ENCODE peak calls at places on chromosomes 5 and 9, in six cellular contexts. T, P, G, O, N and S are unnamed samples.

GRCh38 chr5:103918668-103919367 is 356.2 kb upstream of the NUDT12 start:
- DNase-seq in T (no peak), P (peak), G (no peak), O (no peak), N (no peak), S (peak)

GRCh38 chr5:74497706-74498105 is 142.8 kb downstream of the ENC1 start:
- DNase-seq in T (no peak), P (no peak), G (no peak), O (no peak), N (no peak), S (no peak)

GRCh38 chr5:5767286-5767928 is 344.9 kb downstream of the ICE1 start:
- DNase-seq in T (no peak), P (no peak), G (no peak), O (no peak), N (peak), S (no peak)

GRCh38 chr9:93820667-93821306 is 134.4 kb downstream of the BARX1 start:
- DNase-seq in T (peak), P (no peak), G (no peak), O (no peak), N (no peak), S (no peak)

GRCh38 chr5:36181709-36182262 is 29.9 kb downstream of the SKP2 start:
- DNase-seq in T (no peak), P (no peak), G (no peak), O (no peak), N (no peak), S (no peak)

GRCh38 chr5:132487841-132488555 is 2.6 kb downstream of the IRF1 start:
- DNase-seq in T (no peak), P (no peak), G (no peak), O (no peak), N (no peak), S (no peak)

GRCh38 chr9:18632624-18633407 is 158.9 kb downstream of the ADAMTSL1 start:
- DNase-seq in T (no peak), P (peak), G (no peak), O (no peak), N (no peak), S (peak)

GRCh38 chr5:55694152-55694830 is 17.8 kb downstream of the SLC38A9 start:
- DNase-seq in T (no peak), P (no peak), G (peak), O (no peak), N (no peak), S (peak)

GRCh38 chr5:119378075-119378699 is 22.4 kb downstream of the TNFAIP8 start:
- DNase-seq in T (no peak), P (no peak), G (no peak), O (no peak), N (no peak), S (no peak)

GRCh38 chr5:34866989-34867471 is 28.1 kb downstream of the TTC23L start:
- DNase-seq in T (no peak), P (no peak), G (no peak), O (no peak), N (no peak), S (no peak)

GRCh38 chr9:87684627-87685204 is 41.2 kb upstream of the CTSL start:
- DNase-seq in T (peak), P (no peak), G (peak), O (no peak), N (no peak), S (no peak)

GRCh38 chr5:162068412-162068811 is 839 bp downstream of the GABRG2 start:
- DNase-seq in T (peak), P (no peak), G (no peak), O (no peak), N (no peak), S (peak)

GRCh38 chr9:128142596-128142995 is 6.7 kb upstream of the LCN2 start:
- DNase-seq in T (no peak), P (no peak), G (no peak), O (no peak), N (no peak), S (no peak)

GRCh38 chr5:65663804-65664521 is 39.1 kb downstream of the SHLD3 start:
- DNase-seq in T (no peak), P (no peak), G (peak), O (no peak), N (no peak), S (no peak)

GRCh38 chr5:62954578-62954977 is 376.0 kb downstream of the LRRC70 start:
- DNase-seq in T (no peak), P (no peak), G (no peak), O (no peak), N (no peak), S (no peak)

GRCh38 chr5:168292783-168293696 is 1.6 kb downstream of the WWC1 start:
- DNase-seq in T (peak), P (no peak), G (no peak), O (no peak), N (no peak), S (no peak)

GRCh38 chr5:100577506-100577905 is 42.3 kb downstream of the FAM174A start:
- DNase-seq in T (no peak), P (no peak), G (no peak), O (no peak), N (no peak), S (no peak)

GRCh38 chr9:114396558-114397218 is 8.9 kb upstream of the AKNA start:
- DNase-seq in T (peak), P (no peak), G (peak), O (no peak), N (no peak), S (no peak)

GRCh38 chr5:511476-511875 is 12.8 kb downstream of the SLC9A3 start:
- DNase-seq in T (no peak), P (no peak), G (no peak), O (no peak), N (no peak), S (no peak)

GRCh38 chr9:33467526-33467925 is 6.2 kb downstream of the NOL6 start:
- DNase-seq in T (no peak), P (no peak), G (no peak), O (no peak), N (no peak), S (no peak)

GRCh38 chr5:74490814-74491213 is 149.7 kb downstream of the ENC1 start:
- DNase-seq in T (no peak), P (no peak), G (no peak), O (no peak), N (no peak), S (no peak)

GRCh38 chr9:131407717-131408195 is 13.9 kb downstream of the PRRC2B start:
- DNase-seq in T (peak), P (no peak), G (no peak), O (peak), N (peak), S (no peak)

GRCh38 chr9:37415011-37415719 is 7.3 kb upstream of the GRHPR start:
- DNase-seq in T (peak), P (no peak), G (peak), O (peak), N (peak), S (peak)

GRCh38 chr9:126403451-126403850 is 76.8 kb downstream of the MVB12B start:
- DNase-seq in T (no peak), P (no peak), G (no peak), O (no peak), N (no peak), S (no peak)

GRCh38 chr5:72209515-72210115 is 102.3 kb downstream of the MAP1B start:
- DNase-seq in T (no peak), P (no peak), G (no peak), O (no peak), N (peak), S (no peak)